ENCODE peak calls at places on chromosomes 2 and 18, in four cellular contexts. N, P, S and A are unnamed samples.

GRCh38 chr18:32576296-32576916 is 105.7 kb upstream of the GAREM1 start:
- DNase-seq in N (no peak), P (no peak), S (peak), A (no peak)

GRCh38 chr2:118051956-118052355 is 36.3 kb upstream of the INSIG2 start:
- DNase-seq in N (no peak), P (no peak), S (no peak), A (no peak)

GRCh38 chr18:56974141-56974540 is 172.7 kb upstream of the BOD1L2 start:
- DNase-seq in N (no peak), P (no peak), S (no peak), A (no peak)

GRCh38 chr18:41906528-41907256 is 48.3 kb upstream of the PIK3C3 start:
- DNase-seq in N (peak), P (no peak), S (peak), A (no peak)

GRCh38 chr2:65081232-65081685 is 25.0 kb downstream of the CEP68 start:
- DNase-seq in N (no peak), P (no peak), S (peak), A (no peak)

GRCh38 chr2:136439277-136439676 is 321.3 kb upstream of the CXCR4 start:
- DNase-seq in N (no peak), P (no peak), S (no peak), A (no peak)

GRCh38 chr2:119753041-119753929 is 6.4 kb upstream of the PTPN4 start:
- DNase-seq in N (peak), P (no peak), S (peak), A (no peak)

GRCh38 chr2:37414470-37414949 is 70.1 kb downstream of the QPCT start:
- DNase-seq in N (peak), P (no peak), S (peak), A (no peak)

GRCh38 chr18:37571266-37571665 is 5.7 kb upstream of the CELF4 start:
- DNase-seq in N (no peak), P (no peak), S (no peak), A (no peak)

GRCh38 chr2:218953366-218953954 is 6.0 kb upstream of the CDK5R2 start:
- DNase-seq in N (no peak), P (no peak), S (no peak), A (no peak)